ENCODE peak calls at places on chromosomes 1 and 21, in ten cellular contexts. A is NCI-H187; L is stimulated activated CD4-positive, alpha-beta T cell treated with anti-CD3 and anti-CD28 coated beads, TNF-alpha, amount 100 ng/mL, for 24 hours; E is activated naive CD4-positive, alpha-beta T cell; Q is amygdala; S is GM04504; C is hippocampal formation; W is AML-193; G is H7; P is head of caudate nucleus. V is an unnamed sample.

GRCh38 chr1:223319373-223319772 is 44.6 kb downstream of the SUSD4 start:
- DNase-seq in A (no peak), L (no peak), E (no peak), Q (no peak), S (no peak), C (no peak), W (no peak), G (no peak), P (no peak), V (no peak)

GRCh38 chr1:6614019-6614952 is 755 bp downstream of the PHF13 start:
- DNase-seq in A (no peak), L (peak; percentile 58), E (no peak), Q (peak; percentile 62), S (no peak), C (no peak), W (no peak), G (peak; percentile 97), P (peak; percentile 44), V (no peak)

GRCh38 chr1:111417755-111418154 is 9.8 kb downstream of the OVGP1 start:
- DNase-seq in A (no peak), L (no peak), E (no peak), Q (no peak), S (no peak), C (no peak), W (no peak), G (peak; percentile 10), P (no peak), V (no peak)

GRCh38 chr21:35697321-35697808 is 363.0 kb downstream of the SETD4 start:
- DNase-seq in A (peak; percentile 78), L (no peak), E (no peak), Q (peak; percentile 36), S (peak; percentile 3), C (no peak), W (no peak), G (no peak), P (peak; percentile 83), V (peak; percentile 24)

GRCh38 chr1:155976062-155976912 is 2.1 kb downstream of the ARHGEF2 start:
- DNase-seq in A (no peak), L (peak; percentile 61), E (peak; percentile 51), Q (peak; percentile 25), S (no peak), C (no peak), W (peak; percentile 72), G (peak; percentile 92), P (no peak), V (peak; percentile 84)

GRCh38 chr1:228410015-228410414 is 3.4 kb upstream of the TRIM11 start:
- DNase-seq in A (no peak), L (no peak), E (no peak), Q (no peak), S (peak; percentile 9), C (no peak), W (no peak), G (peak; percentile 13), P (no peak), V (no peak)

GRCh38 chr1:31617917-31618746 is 643 bp downstream of the HCRTR1 start:
- DNase-seq in A (no peak), L (peak; percentile 38), E (no peak), Q (no peak), S (no peak), C (no peak), W (peak; percentile 7), G (peak; percentile 97), P (no peak), V (no peak)

GRCh38 chr1:55209247-55209646 is 5.9 kb downstream of the USP24 start:
- DNase-seq in A (no peak), L (no peak), E (no peak), Q (no peak), S (no peak), C (no peak), W (peak; percentile 25), G (no peak), P (no peak), V (no peak)

GRCh38 chr1:43232482-43232881 is 37.3 kb upstream of the TMEM125 start:
- DNase-seq in A (no peak), L (no peak), E (no peak), Q (no peak), S (no peak), C (no peak), W (no peak), G (no peak), P (no peak), V (no peak)

GRCh38 chr1:188188317-188188716 is 1359.6 kb downstream of the PLA2G4A start:
- DNase-seq in A (no peak), L (no peak), E (no peak), Q (no peak), S (no peak), C (no peak), W (no peak), G (no peak), P (no peak), V (no peak)

GRCh38 chr1:204283711-204284651 is 70.2 kb upstream of the GOLT1A start:
- DNase-seq in A (no peak), L (no peak), E (no peak), Q (no peak), S (no peak), C (no peak), W (no peak), G (no peak), P (no peak), V (no peak)

GRCh38 chr1:151314137-151314875 is 12.9 kb downstream of the PI4KB start:
- DNase-seq in A (no peak), L (no peak), E (no peak), Q (peak; percentile 77), S (peak; percentile 65), C (peak; percentile 91), W (no peak), G (no peak), P (peak; percentile 91), V (peak; percentile 98)

GRCh38 chr1:244915736-244916135 is 51.4 kb upstream of the HNRNPU start:
- DNase-seq in A (no peak), L (no peak), E (no peak), Q (no peak), S (no peak), C (no peak), W (no peak), G (no peak), P (no peak), V (no peak)

GRCh38 chr1:213292653-213293052 is 241.6 kb downstream of the RPS6KC1 start:
- DNase-seq in A (no peak), L (no peak), E (no peak), Q (no peak), S (no peak), C (no peak), W (no peak), G (no peak), P (no peak), V (no peak)

GRCh38 chr1:25544819-25545218 is 1.4 kb downstream of the LDLRAP1 start:
- DNase-seq in A (no peak), L (no peak), E (no peak), Q (peak; percentile 55), S (no peak), C (peak; percentile 52), W (no peak), G (peak; percentile 65), P (peak; percentile 59), V (peak; percentile 30)

GRCh38 chr21:21464691-21465090 is 466.5 kb downstream of the NCAM2 start:
- DNase-seq in A (no peak), L (no peak), E (no peak), Q (no peak), S (no peak), C (no peak), W (no peak), G (no peak), P (no peak), V (no peak)

GRCh38 chr1:154344977-154345837 is 19.9 kb downstream of the ATP8B2 start:
- DNase-seq in A (no peak), L (peak; percentile 73), E (peak; percentile 54), Q (no peak), S (no peak), C (no peak), W (peak; percentile 7), G (peak; percentile 89), P (no peak), V (no peak)

GRCh38 chr1:27872059-27872801 is at the start of gene THEMIS2:
- DNase-seq in A (no peak), L (peak; percentile 80), E (peak; percentile 66), Q (peak; percentile 75), S (no peak), C (peak; percentile 24), W (no peak), G (peak; percentile 99), P (peak; percentile 72), V (no peak)

GRCh38 chr21:36753556-36753955 is 54.6 kb downstream of the SIM2 start:
- DNase-seq in A (no peak), L (no peak), E (no peak), Q (no peak), S (no peak), C (no peak), W (no peak), G (no peak), P (no peak), V (peak; percentile 73)

GRCh38 chr1:1069711-1070676 is 4.1 kb downstream of the RNF223 start:
- DNase-seq in A (no peak), L (no peak), E (no peak), Q (no peak), S (no peak), C (no peak), W (no peak), G (no peak), P (peak; percentile 48), V (no peak)

GRCh38 chr1:229871078-229871676 is 195.9 kb upstream of the GALNT2 start:
- DNase-seq in A (no peak), L (no peak), E (no peak), Q (no peak), S (no peak), C (no peak), W (no peak), G (no peak), P (no peak), V (no peak)

GRCh38 chr21:31509108-31510017 is 150.1 kb upstream of the SOD1 start:
- DNase-seq in A (peak; percentile 13), L (peak; percentile 84), E (peak; percentile 34), Q (peak; percentile 32), S (no peak), C (no peak), W (no peak), G (peak; percentile 83), P (peak; percentile 82), V (peak; percentile 90)

GRCh38 chr1:244074559-244075171 is 23.6 kb downstream of the ZBTB18 start:
- DNase-seq in A (no peak), L (peak; percentile 21), E (peak; percentile 41), Q (no peak), S (no peak), C (no peak), W (no peak), G (no peak), P (no peak), V (no peak)

GRCh38 chr1:54081306-54082270 is 28.2 kb downstream of the TCEANC2 start:
- DNase-seq in A (peak; percentile 39), L (peak; percentile 54), E (peak; percentile 5), Q (peak; percentile 15), S (peak; percentile 17), C (no peak), W (peak; percentile 58), G (peak; percentile 76), P (peak; percentile 37), V (peak; percentile 52)

GRCh38 chr1:12411747-12412146 is 181.9 kb downstream of the VPS13D start:
- DNase-seq in A (no peak), L (no peak), E (no peak), Q (no peak), S (no peak), C (no peak), W (no peak), G (no peak), P (no peak), V (no peak)

GRCh38 chr1:86067626-86068025 is 88.9 kb downstream of the COL24A1 start:
- DNase-seq in A (no peak), L (no peak), E (no peak), Q (no peak), S (no peak), C (no peak), W (no peak), G (no peak), P (no peak), V (no peak)

GRCh38 chr1:14479865-14480264 is 118.6 kb upstream of the KAZN start:
- DNase-seq in A (no peak), L (no peak), E (no peak), Q (no peak), S (peak; percentile 6), C (no peak), W (no peak), G (no peak), P (no peak), V (peak; percentile 76)

GRCh38 chr1:181081399-181081798 is 7.1 kb upstream of the IER5 start:
- DNase-seq in A (no peak), L (no peak), E (no peak), Q (no peak), S (no peak), C (no peak), W (no peak), G (no peak), P (no peak), V (no peak)

V was measured in A172.